ENCODE peak calls at places on chromosomes 12 and 14, in eight cellular contexts. Y is uterus; A is A673; M is CD4-positive, CD25-positive, alpha-beta regulatory T cell; J is esophagus squamous epithelium; S is IMR-90; T is CD8-positive, alpha-beta memory T cell; N is OCI-LY7. X is an unnamed sample.

GRCh38 chr12:12356467-12356885 is 402 bp upstream of the BORCS5 start:
- DNase-seq in J (no peak), N (no peak), M (no peak), Y (no peak), A (no peak), S (no peak), T (no peak), X (no peak)

GRCh38 chr12:2282321-2282720 is 229.5 kb downstream of the CACNA1C start:
- DNase-seq in Y (peak; percentile 10), M (no peak), T (no peak), J (no peak), S (no peak), A (no peak), N (no peak), X (no peak)

GRCh38 chr14:106610691-106611090 is 1084.3 kb downstream of the TMEM121 start:
- DNase-seq in T (no peak), S (no peak), N (no peak), M (no peak), A (no peak), J (no peak), Y (no peak), X (no peak)

GRCh38 chr12:48454675-48455074 is 17.7 kb upstream of the ANP32D start:
- DNase-seq in A (peak; percentile 53), J (no peak), T (peak; percentile 26), N (peak; percentile 11), Y (no peak), S (peak; percentile 8), M (peak; percentile 47), X (no peak)

GRCh38 chr12:9831720-9832119 is 4.4 kb downstream of the KLRF1 start:
- DNase-seq in Y (no peak), N (no peak), M (no peak), A (no peak), T (no peak), S (no peak), J (no peak), X (no peak)

GRCh38 chr14:54722791-54723432 is 156.0 kb downstream of the SAMD4A start:
- DNase-seq in J (no peak), Y (no peak), M (peak; percentile 66), S (peak; percentile 36), T (no peak), A (peak; percentile 83), N (peak; percentile 18), X (no peak)

GRCh38 chr12:110744697-110745264 is 2.1 kb upstream of the PPP1CC start:
- DNase-seq in T (no peak), A (no peak), S (no peak), J (no peak), Y (no peak), M (no peak), N (no peak), X (no peak)

GRCh38 chr14:34029921-34030334 is 79.1 kb upstream of the EGLN3 start:
- DNase-seq in Y (peak; percentile 70), M (no peak), T (no peak), S (no peak), J (no peak), A (no peak), N (no peak), X (no peak)

GRCh38 chr12:3420693-3421092 is 70.3 kb upstream of the PRMT8 start:
- DNase-seq in A (no peak), J (no peak), S (no peak), Y (no peak), M (no peak), N (no peak), T (no peak), X (no peak)

GRCh38 chr14:74963705-74964271 is 8.4 kb upstream of the PGF start:
- DNase-seq in J (no peak), Y (no peak), N (no peak), A (no peak), M (no peak), T (no peak), S (peak; percentile 76), X (no peak)

GRCh38 chr12:65885312-65885711 is 61.0 kb downstream of the HMGA2 start:
- DNase-seq in A (no peak), N (no peak), Y (no peak), J (no peak), S (peak; percentile 35), T (no peak), M (no peak), X (no peak)

GRCh38 chr12:117228239-117228638 is 38.0 kb upstream of the FBXO21 start:
- DNase-seq in N (no peak), S (no peak), J (no peak), Y (no peak), A (no peak), T (no peak), M (no peak), X (no peak)

GRCh38 chr12:27780612-27781408 is 774 bp upstream of the MANSC4 start:
- DNase-seq in Y (peak; percentile 30), S (peak; percentile 47), M (peak; percentile 63), A (peak; percentile 47), N (peak; percentile 71), J (no peak), T (no peak), X (peak; percentile 16)

GRCh38 chr12:31740618-31741017 is 11.8 kb upstream of the AMN1 start:
- DNase-seq in T (no peak), Y (no peak), M (no peak), A (no peak), J (no peak), S (no peak), N (no peak), X (no peak)

GRCh38 chr12:31736472-31736871 is 7.7 kb upstream of the AMN1 start:
- DNase-seq in T (peak; percentile 65), J (no peak), A (no peak), N (no peak), Y (no peak), S (peak; percentile 89), M (peak; percentile 57), X (peak; percentile 23)

GRCh38 chr12:31732926-31733548 is 4.2 kb upstream of the AMN1 start:
- DNase-seq in J (no peak), S (peak; percentile 83), N (no peak), T (no peak), A (peak; percentile 45), M (no peak), Y (no peak), X (no peak)

GRCh38 chr12:31737345-31737744 is 8.5 kb upstream of the AMN1 start:
- DNase-seq in J (no peak), S (no peak), M (no peak), T (no peak), Y (no peak), A (no peak), N (no peak), X (no peak)

DNA sequence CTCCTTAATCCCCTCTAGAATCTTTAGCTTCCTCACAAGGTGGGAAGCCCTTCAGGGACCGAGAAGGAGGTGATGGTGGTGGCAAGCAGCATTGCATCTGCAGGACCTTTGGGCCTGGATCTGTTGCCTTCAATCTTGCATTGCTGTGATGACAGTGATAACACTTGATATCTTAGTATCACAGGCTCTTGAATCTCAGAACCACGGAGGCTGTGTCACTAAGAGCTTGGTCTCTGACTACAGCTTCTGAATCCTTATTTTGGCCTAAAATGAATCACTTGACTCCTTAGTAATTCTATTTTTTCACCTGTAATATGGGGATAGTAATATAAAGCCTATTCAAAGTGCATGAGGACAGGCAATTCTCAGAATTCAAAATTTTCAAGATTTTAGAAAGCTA is 8.9 kb upstream of the AMN1 start:
- DNase-seq in T (no peak), J (no peak), A (no peak), N (no peak), S (no peak), Y (no peak), M (no peak), X (no peak)
- H3K9me3 ChIP-seq in T (no peaks in the 10 kb centered on the region), J (no peaks in the 10 kb centered on the region), A (no peaks in the 10 kb centered on the region), N (no peaks in the 10 kb centered on the region), S (no peaks in the 10 kb centered on the region), Y (no peaks in the 10 kb centered on the region), M (no peaks in the 10 kb centered on the region), X (no peaks in the 10 kb centered on the region)

DNA sequence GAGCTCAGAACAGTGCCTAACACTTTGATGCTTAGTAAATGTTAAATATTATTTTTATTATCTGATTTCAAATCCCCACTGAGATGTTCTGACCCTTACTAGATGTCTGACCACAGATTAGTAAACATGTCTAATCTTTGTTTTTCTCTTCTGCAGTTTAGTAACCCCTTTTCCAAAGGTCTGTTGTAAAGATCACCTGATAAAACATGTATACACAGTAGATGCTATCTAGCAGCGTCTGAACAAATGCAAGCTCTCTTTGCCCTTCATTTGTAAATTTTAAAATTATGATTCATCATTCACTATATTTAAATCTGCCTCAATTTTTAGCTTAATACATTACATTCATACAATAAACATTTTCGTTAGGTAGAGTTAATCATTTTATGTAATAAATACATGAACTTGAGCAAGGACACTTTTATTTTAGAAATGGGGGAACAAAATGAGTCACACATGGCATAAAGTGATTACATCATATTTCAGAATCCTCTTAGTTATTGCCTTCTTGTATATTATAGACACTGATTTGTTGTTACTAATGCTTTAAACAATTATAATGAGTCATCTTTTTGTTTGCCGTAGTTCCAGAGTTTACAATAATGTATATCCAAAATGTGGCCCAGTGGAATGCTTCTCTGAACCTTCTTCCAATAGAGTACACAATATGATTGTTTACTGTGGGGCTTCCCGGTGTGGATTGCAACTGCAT is 1.7 kb upstream of the OR4K5 start:
- DNase-seq in A (no peak), N (no peak), T (no peak), M (no peak), S (no peak), Y (no peak), J (no peak), X (no peak)
- H3K9me3 ChIP-seq in A (no peaks in the 10 kb centered on the region), N (no peaks in the 10 kb centered on the region), T (no peaks in the 10 kb centered on the region), M (no peaks in the 10 kb centered on the region), S (peaks cover 20% of the 10 kb centered on the region), Y (no peaks in the 10 kb centered on the region), J (no peaks in the 10 kb centered on the region), X (no peaks in the 10 kb centered on the region)

GRCh38 chr14:29993148-29993547 is 65.5 kb upstream of the PRKD1 start:
- DNase-seq in Y (no peak), M (no peak), N (no peak), T (no peak), J (no peak), A (no peak), S (no peak), X (no peak)
- H3K9me3 ChIP-seq in Y (no peaks in the 10 kb centered on the region), M (no peaks in the 10 kb centered on the region), N (no peaks in the 10 kb centered on the region), T (no peaks in the 10 kb centered on the region), J (no peaks in the 10 kb centered on the region), A (no peaks in the 10 kb centered on the region), S (no peaks in the 10 kb centered on the region), X (no peaks in the 10 kb centered on the region)

GRCh38 chr14:36521598-36522345 is 1.7 kb upstream of the NKX2-1 start:
- DNase-seq in N (no peak), J (no peak), Y (no peak), T (no peak), M (no peak), A (no peak), S (no peak), X (no peak)
- H3K9me3 ChIP-seq in N (no peaks in the 10 kb centered on the region), J (no peaks in the 10 kb centered on the region), Y (no peaks in the 10 kb centered on the region), T (no peaks in the 10 kb centered on the region), M (no peaks in the 10 kb centered on the region), A (no peaks in the 10 kb centered on the region), S (peaks cover 12% of the 10 kb centered on the region), X (peaks cover 3% of the 10 kb centered on the region)

DNA sequence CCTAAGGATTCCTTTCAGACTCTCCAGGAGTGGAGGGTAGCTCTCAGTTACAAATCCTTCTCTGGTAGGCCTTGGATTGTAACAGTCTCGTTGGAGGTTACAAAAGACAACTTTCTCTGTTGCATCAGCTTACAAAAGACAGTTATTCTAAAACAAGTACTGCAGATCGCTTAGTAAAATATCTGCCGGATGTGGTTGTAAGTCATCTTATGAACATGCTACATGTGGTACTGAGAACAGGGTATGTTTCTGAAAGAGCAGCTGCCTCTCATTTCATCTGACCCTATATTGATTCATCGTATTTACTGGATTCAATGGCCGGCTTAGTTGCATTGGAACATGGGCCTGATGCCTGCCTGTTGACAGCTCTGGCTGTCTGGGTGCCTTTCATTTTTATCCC is 157.4 kb downstream of the PTCSC3 start:
- DNase-seq in N (no peak), M (peak; percentile 50), A (no peak), T (no peak), Y (no peak), S (no peak), J (no peak), X (no peak)
- H3K9me3 ChIP-seq in N (no peaks in the 10 kb centered on the region), M (no peaks in the 10 kb centered on the region), A (no peaks in the 10 kb centered on the region), T (no peaks in the 10 kb centered on the region), Y (no peaks in the 10 kb centered on the region), S (no peaks in the 10 kb centered on the region), J (no peaks in the 10 kb centered on the region), X (no peaks in the 10 kb centered on the region)

X was measured in T-helper 17 cell.